ENCODE peak calls at places on chromosomes 3 and 15, in four cellular contexts. K is A549; O is CD8-positive, alpha-beta T cell; Y is psoas muscle. P is an unnamed sample.

GRCh38 chr3:159828542-159828943 is 160.1 kb upstream of the IL12A start:
- DNase-seq in K (peak; percentile 38), O (no peak), Y (no peak), P (peak; percentile 76)

GRCh38 chr3:187951452-187952190 is 202.3 kb upstream of the LPP start:
- DNase-seq in O (no peak), K (no peak), Y (no peak), P (no peak)

GRCh38 chr3:61315874-61316273 is 64.6 kb upstream of the FHIT start:
- DNase-seq in O (no peak), Y (no peak), K (no peak), P (peak; percentile 15)

GRCh38 chr3:193870376-193871092 is 265.4 kb upstream of the HES1 start:
- DNase-seq in O (no peak), Y (no peak), K (no peak), P (no peak)

GRCh38 chr3:102714567-102714966 is 279.8 kb downstream of the ZPLD1 start:
- DNase-seq in K (no peak), Y (no peak), O (no peak), P (no peak)

GRCh38 chr15:48559270-48559669 is 86.2 kb downstream of the FBN1 start:
- DNase-seq in Y (peak; percentile 28), K (no peak), O (no peak), P (no peak)

GRCh38 chr15:89775815-89776214 is 317 bp upstream of the MESP2 start:
- DNase-seq in Y (no peak), O (no peak), K (no peak), P (no peak)

GRCh38 chr15:75153084-75153483 is 48.6 kb upstream of the C15orf39 start:
- DNase-seq in O (no peak), K (peak; percentile 59), Y (no peak), P (peak; percentile 33)

GRCh38 chr3:141331370-141332318 is 36.7 kb upstream of the ZBTB38 start:
- DNase-seq in O (no peak), K (peak; percentile 96), Y (peak; percentile 84), P (peak; percentile 92)

GRCh38 chr3:39971450-39972081 is 162.2 kb downstream of the MYRIP start:
- DNase-seq in K (no peak), Y (no peak), O (no peak), P (no peak)

GRCh38 chr15:74988007-74988800 is 7.2 kb upstream of the SCAMP5 start:
- DNase-seq in O (no peak), Y (no peak), K (peak; percentile 64), P (peak; percentile 88)

GRCh38 chr3:174820885-174821284 is 38.2 kb upstream of the NAALADL2 start:
- DNase-seq in O (no peak), Y (no peak), K (no peak), P (no peak)

GRCh38 chr3:60610441-60611112 is 640.7 kb downstream of the FHIT start:
- DNase-seq in K (no peak), O (no peak), Y (peak; percentile 73), P (peak; percentile 50)

GRCh38 chr15:62142736-62143135 is 22.3 kb downstream of the C2CD4B start:
- DNase-seq in O (no peak), K (no peak), Y (no peak), P (no peak)

GRCh38 chr15:85142324-85142723 is 160.7 kb downstream of the PDE8A start:
- DNase-seq in O (no peak), K (no peak), Y (no peak), P (no peak)

GRCh38 chr15:39919740-39920509 is at the start of gene GPR176:
- DNase-seq in Y (peak; percentile 31), O (no peak), K (peak; percentile 30), P (peak; percentile 57)

GRCh38 chr3:56784452-56785001 is 17.2 kb downstream of the ARHGEF3 start:
- DNase-seq in Y (no peak), O (no peak), K (no peak), P (no peak)

GRCh38 chr3:177793451-177793850 is 596.2 kb upstream of the TBL1XR1 start:
- DNase-seq in O (no peak), Y (no peak), K (no peak), P (no peak)

GRCh38 chr15:32831458-32831857 is 113.7 kb downstream of the GREM1 start:
- DNase-seq in Y (no peak), K (no peak), O (no peak), P (no peak)

GRCh38 chr3:126259411-126260391 is 79.3 kb upstream of the ALDH1L1 start:
- DNase-seq in K (no peak), O (no peak), Y (peak; percentile 66), P (peak; percentile 64)

GRCh38 chr3:46098319-46098761 is 71.1 kb upstream of the XCR1 start:
- DNase-seq in O (peak; percentile 19), Y (peak; percentile 53), K (no peak), P (peak; percentile 88)

GRCh38 chr3:46095307-46095706 is 68.0 kb upstream of the XCR1 start:
- DNase-seq in K (no peak), Y (no peak), O (no peak), P (no peak)

GRCh38 chr3:46096336-46096735 is 69.1 kb upstream of the XCR1 start:
- DNase-seq in Y (no peak), K (no peak), O (no peak), P (no peak)

GRCh38 chr3:46097691-46098241 is 70.5 kb upstream of the XCR1 start:
- DNase-seq in O (no peak), Y (peak; percentile 29), K (no peak), P (no peak)

DNA sequence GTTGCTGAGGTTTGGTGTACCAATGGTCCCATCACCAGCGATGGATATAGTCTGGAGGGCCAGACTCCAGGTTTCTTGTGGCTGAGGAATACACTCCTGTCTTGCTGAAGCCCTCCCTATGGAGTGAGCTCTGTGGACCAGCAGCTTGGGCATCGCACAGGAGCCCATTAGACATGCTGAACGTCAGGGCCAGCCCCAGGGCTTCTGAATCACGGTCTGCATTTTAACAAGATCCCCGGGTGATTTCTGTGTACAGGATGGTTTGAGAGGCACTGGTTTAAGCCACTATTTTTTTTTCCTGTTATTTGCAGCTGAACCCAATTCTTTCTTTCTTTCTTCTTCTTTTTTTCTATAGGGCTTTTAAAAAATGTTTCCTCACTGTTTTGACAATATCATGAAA is 69.5 kb upstream of the XCR1 start:
- DNase-seq in K (no peak), O (no peak), Y (no peak), P (no peak)
- H3K27ac ChIP-seq in K (no peak overlapping the region), O (no peak overlapping the region), Y (peak overlapping the region; percentile 46), P (no peak overlapping the region)

DNA sequence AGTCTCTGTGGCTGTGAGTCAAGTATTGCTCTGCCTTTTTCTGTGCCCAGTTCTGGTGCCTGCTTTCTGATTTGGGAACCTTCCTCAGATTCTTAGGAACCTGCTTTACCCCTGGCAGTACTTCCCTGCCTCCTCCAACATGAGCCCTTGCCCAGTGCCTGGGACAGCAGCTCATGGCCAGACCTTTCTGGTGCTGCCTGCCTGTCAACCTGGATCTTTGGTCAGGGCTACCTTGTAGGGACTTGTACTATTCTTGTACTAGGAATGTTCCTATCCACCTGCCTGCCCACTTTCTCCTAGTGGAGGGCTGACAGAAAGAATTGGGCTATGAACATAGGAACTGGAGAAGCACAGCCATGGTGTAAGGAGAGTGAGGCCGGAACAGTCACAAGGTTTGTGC is 28.8 kb upstream of the EPHB1 start:
- DNase-seq in K (no peak), Y (no peak), O (no peak), P (no peak)
- H3K27ac ChIP-seq in K (no peak overlapping the region), Y (no peak overlapping the region), O (no peak overlapping the region), P (no peak overlapping the region)

GRCh38 chr3:32815812-32816438 is 1.9 kb upstream of the TRIM71 start:
- DNase-seq in Y (no peak), O (no peak), K (no peak), P (peak; percentile 42)
- H3K27ac ChIP-seq in Y (no peak overlapping the region), O (no peak overlapping the region), K (no peak overlapping the region), P (peak overlapping the region; percentile 87)

DNA sequence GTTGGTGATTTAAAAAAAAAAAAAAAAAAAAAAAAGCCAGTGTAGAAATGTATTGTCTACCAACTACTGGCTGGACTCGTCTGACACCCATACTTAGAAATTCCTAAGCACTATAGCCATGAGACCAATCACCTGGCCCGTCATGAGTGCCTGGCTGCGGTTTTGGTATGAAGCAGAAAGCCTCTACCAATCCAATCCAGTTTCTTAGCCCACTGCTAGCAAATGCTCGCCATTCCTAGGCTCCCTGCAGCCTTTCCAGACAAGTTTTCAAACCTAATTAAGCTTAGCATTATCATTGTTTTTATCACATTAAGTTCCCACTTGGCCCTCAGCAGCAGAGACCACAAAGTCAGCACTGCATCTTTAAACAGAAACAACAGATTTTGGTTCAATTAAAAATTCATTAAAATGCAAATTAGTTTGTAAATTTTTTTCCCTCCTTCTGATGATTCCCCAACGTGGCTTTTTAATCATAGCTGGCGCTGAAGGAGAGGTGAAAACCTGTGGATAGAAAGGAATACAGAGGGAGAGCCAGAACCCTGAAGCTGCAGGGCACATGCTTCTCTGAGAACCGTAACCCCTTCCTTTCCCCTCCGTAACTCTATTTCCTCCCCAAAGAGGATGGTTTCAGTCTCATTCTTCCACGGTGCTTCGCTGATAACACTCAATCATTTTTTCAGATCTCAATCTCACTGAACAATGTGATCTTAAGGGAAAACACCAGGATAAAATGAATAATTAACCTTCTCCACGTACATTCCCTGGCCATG is 32.2 kb upstream of the ST8SIA2 start:
- DNase-seq in Y (no peak), K (no peak), O (no peak), P (no peak)
- H3K27ac ChIP-seq in Y (no peak overlapping the region), K (no peak overlapping the region), O (no peak overlapping the region), P (no peak overlapping the region)

DNA sequence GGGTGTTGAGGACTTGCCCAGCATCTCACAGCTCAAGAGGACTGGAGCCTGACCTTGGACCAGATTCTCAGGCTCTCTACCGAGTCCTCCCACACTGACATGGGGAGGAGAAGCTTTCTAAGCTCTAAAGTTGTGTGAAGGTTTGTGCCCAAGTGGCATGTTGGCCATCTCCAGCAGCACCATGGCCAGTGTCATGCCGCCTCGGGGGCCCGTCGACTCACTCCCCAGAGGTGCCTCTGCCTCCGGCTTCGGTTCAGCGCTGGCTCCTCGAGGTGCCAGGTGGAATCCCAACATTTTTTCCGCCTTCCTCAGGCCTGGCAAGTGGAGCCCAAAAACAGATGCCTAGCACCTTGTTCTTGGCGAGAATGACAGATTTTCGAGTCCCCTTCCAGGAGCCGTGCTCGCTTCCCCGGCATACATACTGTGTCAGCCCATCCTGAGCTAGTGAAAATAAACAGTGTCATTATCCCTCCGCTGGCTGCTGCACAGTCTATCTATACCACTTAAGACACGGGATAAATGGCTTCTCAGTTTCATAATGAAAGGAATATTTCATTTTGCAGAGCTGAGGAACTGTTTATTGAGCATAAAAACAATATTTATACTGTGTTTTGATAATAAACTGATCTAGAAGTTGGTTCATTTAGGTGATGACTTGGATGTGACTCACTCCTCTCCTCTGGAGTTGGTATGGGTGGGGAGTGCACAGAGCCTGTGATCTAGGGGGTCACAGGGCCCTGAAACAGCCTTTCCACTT is 328.5 kb upstream of the TLE3 start:
- DNase-seq in K (no peak), O (no peak), Y (no peak), P (no peak)
- H3K27ac ChIP-seq in K (no peak overlapping the region), O (no peak overlapping the region), Y (no peak overlapping the region), P (no peak overlapping the region)

DNA sequence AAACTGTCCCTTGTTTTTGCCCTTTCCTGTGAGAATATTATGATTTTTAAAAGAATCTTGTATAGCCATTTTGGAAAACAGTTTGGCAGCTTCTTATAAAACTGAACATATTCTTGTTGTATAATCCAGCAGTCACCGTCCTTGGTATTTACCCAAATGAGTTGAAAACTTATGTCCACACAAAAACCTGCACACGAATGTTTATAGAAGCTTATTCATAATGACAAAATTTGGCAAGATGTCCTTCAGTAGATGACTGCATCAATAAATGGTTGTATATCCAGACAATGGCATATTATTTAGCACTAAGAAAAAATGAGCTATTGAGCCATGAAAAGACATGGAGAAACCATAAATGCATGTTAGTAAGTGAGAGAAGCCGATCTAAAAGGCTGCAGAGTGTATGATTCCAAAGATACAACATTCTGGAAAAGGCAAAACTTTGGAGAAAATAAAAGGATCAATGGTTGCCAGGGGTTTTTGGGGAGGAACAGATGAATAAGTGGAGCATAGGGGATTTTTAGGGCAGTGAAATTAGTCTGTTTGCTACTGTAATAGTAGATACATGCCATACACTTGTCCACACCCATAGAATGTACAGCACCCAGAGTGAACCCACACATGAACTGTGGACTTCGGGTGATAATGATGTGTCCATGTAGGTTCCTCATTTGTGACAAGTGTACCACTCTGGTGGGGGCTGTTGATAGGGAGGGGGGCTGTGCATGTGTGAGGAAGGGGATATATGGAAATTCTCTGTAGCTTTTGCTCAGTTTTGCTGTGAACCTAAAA is 31.7 kb downstream of the LIMD1 start:
- DNase-seq in Y (no peak), O (no peak), K (no peak), P (no peak)
- H3K27ac ChIP-seq in Y (no peak overlapping the region), O (no peak overlapping the region), K (peak overlapping the region; percentile 45), P (no peak overlapping the region)